ENCODE peak calls at places on chromosomes 16 and 17, in eight cellular contexts. P is heart left ventricle, E is neuronal stem cell, A is lower lobe of right lung, D is small intestine, X is ovary, L is left ventricle myocardium inferior, O is A549. B is an unnamed sample.
A peak's percentile ranks its signal among the peaks of the same experiment; 100 is the strongest.

GRCh38 chr17:83080641-83081560 is 1.5 kb downstream of the METRNL start:
- DNase-seq in P (no peak), E (no peak), A (peak; percentile 76), D (no peak), X (no peak), L (no peak), O (no peak), B (peak; percentile 74)

GRCh38 chr16:68995011-68995504 is 110.4 kb upstream of the HAS3 start:
- DNase-seq in P (no peak), E (no peak), A (no peak), D (peak; percentile 47), X (no peak), L (no peak), O (peak; percentile 55), B (no peak)

GRCh38 chr17:77963441-77963840 is 4.9 kb downstream of the TNRC6C start:
- DNase-seq in P (peak; percentile 77), E (peak; percentile 53), A (no peak), D (peak; percentile 42), X (peak; percentile 44), L (peak; percentile 33), O (no peak), B (no peak)

GRCh38 chr16:81492965-81493754 is 48.6 kb downstream of the CMIP start:
- DNase-seq in P (no peak), E (no peak), A (no peak), D (no peak), X (no peak), L (no peak), O (no peak), B (peak; percentile 66)

GRCh38 chr16:15961060-15961511 is 11.7 kb downstream of the ABCC1 start:
- DNase-seq in P (no peak), E (no peak), A (no peak), D (peak; percentile 34), X (no peak), L (no peak), O (no peak), B (no peak)

GRCh38 chr16:73572135-73572534 is 524.2 kb upstream of the ZFHX3 start:
- DNase-seq in P (peak; percentile 67), E (no peak), A (peak; percentile 67), D (peak; percentile 21), X (no peak), L (peak; percentile 48), O (no peak), B (no peak)

GRCh38 chr16:1991588-1992474 is 2.1 kb downstream of the SYNGR3 start:
- DNase-seq in P (peak; percentile 92), E (peak; percentile 92), A (peak; percentile 97), D (peak; percentile 93), X (peak; percentile 94), L (peak; percentile 95), O (peak; percentile 73), B (peak; percentile 98)

GRCh38 chr17:50356418-50356817 is 10.5 kb downstream of the XYLT2 start:
- DNase-seq in P (no peak), E (no peak), A (no peak), D (no peak), X (no peak), L (no peak), O (no peak), B (peak; percentile 76)

GRCh38 chr17:40921026-40921425 is 16.4 kb downstream of the KRT23 start:
- DNase-seq in P (no peak), E (no peak), A (no peak), D (no peak), X (no peak), L (no peak), O (no peak), B (no peak)

GRCh38 chr17:72107100-72107499 is 13.7 kb upstream of the SOX9 start:
- DNase-seq in P (no peak), E (no peak), A (no peak), D (no peak), X (no peak), L (no peak), O (no peak), B (no peak)

GRCh38 chr17:76833747-76834146 is 34.5 kb upstream of the MGAT5B start:
- DNase-seq in P (no peak), E (no peak), A (no peak), D (no peak), X (no peak), L (no peak), O (no peak), B (no peak)

GRCh38 chr17:75371981-75372380 is 33.5 kb downstream of the GRB2 start:
- DNase-seq in P (no peak), E (no peak), A (no peak), D (no peak), X (no peak), L (no peak), O (no peak), B (no peak)

GRCh38 chr17:69492410-69493071 is 78.0 kb downstream of the MAP2K6 start:
- DNase-seq in P (no peak), E (no peak), A (no peak), D (no peak), X (no peak), L (no peak), O (peak; percentile 67), B (no peak)

GRCh38 chr17:71170070-71170469 is 950.8 kb upstream of the SOX9 start:
- DNase-seq in P (no peak), E (no peak), A (no peak), D (peak; percentile 22), X (no peak), L (no peak), O (no peak), B (no peak)

GRCh38 chr17:65079489-65079900 is 23.0 kb upstream of the GNA13 start:
- DNase-seq in P (no peak), E (no peak), A (no peak), D (no peak), X (no peak), L (no peak), O (no peak), B (no peak)

GRCh38 chr16:77191259-77191969 is 424 bp downstream of the MON1B start:
- DNase-seq in P (no peak), E (no peak), A (peak; percentile 70), D (peak; percentile 30), X (no peak), L (no peak), O (no peak), B (no peak)

GRCh38 chr16:82016268-82016667 is 5.0 kb upstream of the SDR42E1 start:
- DNase-seq in P (no peak), E (no peak), A (no peak), D (peak; percentile 86), X (no peak), L (no peak), O (peak; percentile 36), B (no peak)

GRCh38 chr17:81733507-81734404 is 21.7 kb downstream of the SLC25A10 start:
- DNase-seq in P (peak; percentile 79), E (peak; percentile 56), A (peak; percentile 89), D (peak; percentile 84), X (peak; percentile 60), L (peak; percentile 83), O (peak; percentile 100), B (peak; percentile 93)
- H3K27ac ChIP-seq in P (no peak overlapping the region), E (no peak overlapping the region), A (no peak overlapping the region), D (peak overlapping the region; percentile 5), X (no peak overlapping the region), L (no peak overlapping the region), O (peak overlapping the region; percentile 11), B (no peak overlapping the region)

DNA sequence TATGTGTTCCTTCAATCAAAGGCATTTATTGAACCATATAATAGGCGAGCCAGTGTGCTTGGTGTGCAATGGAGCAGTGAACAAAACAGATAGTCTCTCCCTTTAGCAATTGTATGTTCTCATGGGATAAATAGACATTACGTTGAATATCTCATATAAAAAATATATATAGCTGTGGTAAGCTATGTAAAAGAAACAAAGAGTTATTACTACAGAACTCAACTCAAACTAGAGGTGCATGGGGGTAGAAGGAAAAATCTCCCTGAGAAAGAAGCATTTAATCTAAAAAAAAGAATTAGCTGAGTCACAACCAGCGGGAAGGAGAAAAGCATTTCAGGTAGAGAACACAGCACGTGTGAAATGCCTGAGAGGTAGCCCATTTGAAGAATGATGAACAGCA is 919.3 kb downstream of the CDH11 start:
- DNase-seq in P (no peak), E (no peak), A (no peak), D (no peak), X (no peak), L (no peak), O (no peak), B (no peak)
- H3K9me3 ChIP-seq in P (no peaks in the 10 kb centered on the region), E (no peaks in the 10 kb centered on the region), A (no peaks in the 10 kb centered on the region), D (no peaks in the 10 kb centered on the region), X (no peaks in the 10 kb centered on the region), L (no peaks in the 10 kb centered on the region), O (no peaks in the 10 kb centered on the region), B (no peaks in the 10 kb centered on the region)

GRCh38 chr16:17927015-17927414 is 409.5 kb downstream of the NPIPA8 start:
- DNase-seq in P (no peak), E (no peak), A (no peak), D (no peak), X (no peak), L (no peak), O (no peak), B (no peak)
- H3K4me1 ChIP-seq in P (no peaks in the 10 kb centered on the region), E (no peaks in the 10 kb centered on the region), A (no peaks in the 10 kb centered on the region), D (no peaks in the 10 kb centered on the region), X (no peaks in the 10 kb centered on the region), L (no peaks in the 10 kb centered on the region), O (no peaks in the 10 kb centered on the region), B (no peaks in the 10 kb centered on the region)

GRCh38 chr16:19607610-19608280 is 52.2 kb downstream of the VPS35L start:
- DNase-seq in P (no peak), E (no peak), A (no peak), D (no peak), X (no peak), L (no peak), O (no peak), B (no peak)
- H3K27ac ChIP-seq in P (no peak overlapping the region), E (no peak overlapping the region), A (no peak overlapping the region), D (no peak overlapping the region), X (no peak overlapping the region), L (no peak overlapping the region), O (peak overlapping the region; percentile 12), B (no peak overlapping the region)

DNA sequence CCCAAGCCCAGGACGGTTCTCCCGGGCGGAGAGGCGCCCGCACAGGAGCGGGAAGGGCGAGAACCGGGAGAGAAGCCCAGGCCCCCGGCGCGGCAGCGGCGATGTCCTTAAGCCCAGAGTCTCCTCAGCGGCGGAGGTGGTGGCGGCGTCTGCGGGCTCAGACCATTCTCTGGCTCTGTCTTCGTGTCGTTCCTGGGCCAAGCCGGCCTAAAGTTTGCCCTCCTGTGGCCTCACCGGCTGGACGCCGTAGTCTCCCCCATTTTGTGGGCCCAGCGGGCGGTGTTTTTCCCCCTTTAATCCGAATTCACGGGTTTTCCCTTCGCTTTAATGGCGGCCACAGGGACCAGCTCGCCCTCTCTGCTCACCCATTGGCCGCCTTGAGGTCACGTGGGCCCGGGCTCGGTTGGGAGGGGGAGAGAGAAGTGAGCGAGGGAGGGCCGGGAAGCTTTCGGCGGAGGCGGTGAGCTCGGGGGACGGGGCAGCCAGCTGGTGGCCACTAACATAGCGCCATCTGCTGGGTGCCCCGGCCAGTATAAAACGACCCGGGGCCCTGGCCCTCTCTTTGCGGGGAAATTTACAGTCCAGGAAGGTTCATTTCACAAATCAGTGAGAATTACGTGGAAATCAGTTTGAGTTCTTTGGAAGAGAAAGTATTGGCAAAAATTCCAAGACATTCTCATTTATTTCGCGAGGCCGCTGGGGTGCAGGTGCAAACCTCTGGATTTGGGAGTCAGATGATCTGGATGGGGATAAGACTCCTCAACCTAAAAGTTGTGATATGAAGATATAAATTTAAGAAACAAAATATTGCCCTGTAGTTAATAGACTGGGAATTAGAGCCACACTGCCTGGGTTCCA is 762 bp upstream of the MED13 start:
- DNase-seq in P (peak; percentile 99), E (peak; percentile 94), A (peak; percentile 99), D (peak; percentile 99), X (peak; percentile 98), L (peak; percentile 98), O (peak; percentile 98), B (peak; percentile 99)
- H3K9me3 ChIP-seq in P (no peaks in the 10 kb centered on the region), E (no peaks in the 10 kb centered on the region), A (no peaks in the 10 kb centered on the region), D (no peaks in the 10 kb centered on the region), X (no peaks in the 10 kb centered on the region), L (no peaks in the 10 kb centered on the region), O (no peaks in the 10 kb centered on the region), B (no peaks in the 10 kb centered on the region)

GRCh38 chr17:11701906-11702305 is 103.6 kb downstream of the DNAH9 start:
- DNase-seq in P (no peak), E (no peak), A (no peak), D (peak; percentile 51), X (no peak), L (no peak), O (no peak), B (no peak)
- H3K4me1 ChIP-seq in P (no peaks in the 10 kb centered on the region), E (no peaks in the 10 kb centered on the region), A (no peaks in the 10 kb centered on the region), D (no peaks in the 10 kb centered on the region), X (no peaks in the 10 kb centered on the region), L (no peaks in the 10 kb centered on the region), O (no peaks in the 10 kb centered on the region), B (no peaks in the 10 kb centered on the region)

B was measured in aorta.